ENCODE peak calls at places on chromosomes 12 and 14, in seven cellular contexts. J, B, U, Q, O, T and F are unnamed samples. For H3K27me3 and H3K9me3, the result is how much of the 10 kb centered on the place peaks cover.

GRCh38 chr12:108638141-108638823 is 4.6 kb upstream of the SELPLG start:
- DNase-seq in J (peak), B (no peak), U (no peak), Q (no peak), O (peak), T (no peak), F (peak)

GRCh38 chr12:27226319-27226984 is 17.6 kb upstream of the STK38L start:
- DNase-seq in J (peak), B (no peak), U (no peak), Q (peak), O (no peak), T (peak), F (no peak)

GRCh38 chr12:85575115-85576096 is 260.8 kb downstream of the RASSF9 start:
- DNase-seq in J (peak), B (no peak), U (peak), Q (peak), O (peak), T (peak), F (no peak)

GRCh38 chr12:92064420-92064819 is 81.2 kb downstream of the BTG1 start:
- DNase-seq in J (no peak), B (no peak), U (no peak), Q (no peak), O (no peak), T (no peak), F (no peak)

GRCh38 chr12:84814664-84815245 is 97.8 kb downstream of the SLC6A15 start:
- DNase-seq in J (no peak), B (no peak), U (no peak), Q (peak), O (no peak), T (peak), F (no peak)

GRCh38 chr12:13581031-13581430 is 384.5 kb downstream of the EMP1 start:
- DNase-seq in J (no peak), B (no peak), U (no peak), Q (no peak), O (no peak), T (no peak), F (no peak)

GRCh38 chr12:675562-675961 is 12.3 kb upstream of the NINJ2 start:
- DNase-seq in J (no peak), B (no peak), U (no peak), Q (no peak), O (no peak), T (no peak), F (no peak)

GRCh38 chr12:76047060-76047459 is 15.5 kb upstream of the PHLDA1 start:
- DNase-seq in J (no peak), B (no peak), U (no peak), Q (no peak), O (no peak), T (no peak), F (no peak)

GRCh38 chr12:123900898-123901376 is 71.7 kb downstream of the CCDC92 start:
- DNase-seq in J (no peak), B (no peak), U (no peak), Q (peak), O (peak), T (peak), F (no peak)

GRCh38 chr14:67569651-67570290 is 30.3 kb downstream of the PIGH start:
- DNase-seq in J (no peak), B (no peak), U (no peak), Q (no peak), O (no peak), T (no peak), F (peak)

GRCh38 chr14:103118663-103119404 is 4.4 kb upstream of the TNFAIP2 start:
- DNase-seq in J (peak), B (peak), U (peak), Q (no peak), O (no peak), T (no peak), F (peak)

GRCh38 chr12:58601529-58601928 is 318.8 kb downstream of the LRIG3 start:
- DNase-seq in J (no peak), B (no peak), U (no peak), Q (no peak), O (no peak), T (no peak), F (no peak)

GRCh38 chr12:3935078-3935477 is 61.9 kb upstream of the PARP11 start:
- DNase-seq in J (no peak), B (no peak), U (no peak), Q (no peak), O (no peak), T (no peak), F (no peak)

GRCh38 chr12:5716221-5716620 is 228.8 kb downstream of the ANO2 start:
- DNase-seq in J (peak), B (no peak), U (no peak), Q (no peak), O (no peak), T (peak), F (no peak)

GRCh38 chr14:33848706-33849454 is 102.0 kb downstream of the EGLN3 start:
- DNase-seq in J (peak), B (peak), U (peak), Q (no peak), O (peak), T (peak), F (no peak)

DNA sequence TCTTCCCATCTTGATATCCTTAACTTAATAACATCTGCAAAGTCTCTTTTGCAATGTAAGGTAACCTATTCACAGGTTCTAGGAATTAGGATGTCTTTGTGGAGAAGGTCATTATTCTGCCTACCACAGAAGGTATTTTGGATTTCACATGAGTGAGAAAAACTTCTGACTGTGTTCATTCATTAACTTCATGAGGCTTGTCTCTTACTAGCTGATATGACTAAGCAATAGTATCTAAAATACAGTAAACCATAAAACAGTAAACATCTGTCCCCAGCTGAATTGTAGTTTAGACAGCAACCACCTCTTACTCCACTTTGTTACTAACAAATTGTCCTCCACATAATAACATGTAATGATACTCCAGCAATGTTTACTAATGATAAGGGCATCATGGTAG is 198.1 kb downstream of the SEC23A start:
- DNase-seq in J (no peak), B (no peak), U (no peak), Q (no peak), O (no peak), T (no peak), F (no peak)
- H3K27me3 ChIP-seq in J (under half), B (under half), U (under half), Q (under half), O (under half), T (under half), F (under half)

DNA sequence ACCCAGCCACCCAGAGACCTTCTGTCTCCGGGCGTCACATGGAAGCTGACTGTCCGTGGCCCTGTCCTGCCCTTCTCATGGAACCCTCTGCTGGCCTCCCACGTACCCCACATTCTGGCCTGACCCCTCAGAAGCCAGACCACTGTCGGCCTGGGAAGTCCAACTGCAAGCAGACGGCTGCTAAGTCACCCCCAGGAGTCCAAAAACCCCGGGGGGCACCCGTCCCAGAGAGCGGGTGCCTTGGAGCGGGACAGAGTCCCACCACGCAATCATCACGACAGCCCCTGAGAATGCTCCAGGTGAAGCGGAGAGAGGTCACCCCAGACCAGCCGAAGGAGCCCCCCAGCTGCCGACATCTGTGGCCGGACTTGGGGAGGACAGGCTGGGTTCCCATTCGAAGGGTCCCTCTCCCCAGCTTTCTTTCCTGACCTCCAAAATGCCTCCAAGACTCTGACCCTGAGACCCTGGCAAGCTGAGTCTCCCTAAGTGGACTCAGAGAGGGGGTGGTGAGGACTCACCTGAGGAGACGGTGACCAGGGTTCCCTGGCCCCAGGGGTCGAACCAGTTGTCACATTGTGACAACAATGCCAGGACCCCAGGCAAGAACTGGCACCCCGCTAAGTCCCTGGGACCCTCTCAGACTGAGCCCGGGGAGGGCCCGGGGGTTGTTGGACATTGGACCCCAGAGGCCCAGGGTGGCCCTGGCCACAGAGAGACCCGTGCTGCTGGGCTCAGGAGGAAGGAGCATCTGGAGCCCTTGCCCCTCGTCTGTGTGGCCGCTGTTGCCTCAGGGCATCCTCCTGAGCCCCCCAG is 337.1 kb downstream of the TMEM121 start:
- DNase-seq in J (no peak), B (peak), U (peak), Q (no peak), O (peak), T (no peak), F (no peak)
- H3K9me3 ChIP-seq in J (under half), B (under half), U (under half), Q (under half), O (half or more), T (under half), F (under half)

GRCh38 chr12:106135075-106135474 is 3.7 kb downstream of the NUAK1 start:
- DNase-seq in J (no peak), B (no peak), U (no peak), Q (peak), O (peak), T (peak), F (no peak)

GRCh38 chr12:106137456-106138278 is 1.1 kb downstream of the NUAK1 start:
- DNase-seq in J (no peak), B (peak), U (no peak), Q (peak), O (peak), T (no peak), F (no peak)

GRCh38 chr12:106134294-106134949 is 4.3 kb downstream of the NUAK1 start:
- DNase-seq in J (no peak), B (no peak), U (no peak), Q (no peak), O (peak), T (peak), F (no peak)

GRCh38 chr12:106135781-106136180 is 3.0 kb downstream of the NUAK1 start:
- DNase-seq in J (no peak), B (no peak), U (no peak), Q (peak), O (no peak), T (peak), F (no peak)

GRCh38 chr12:106136263-106136662 is 2.5 kb downstream of the NUAK1 start:
- DNase-seq in J (peak), B (peak), U (peak), Q (peak), O (peak), T (peak), F (peak)
- H3K27me3 ChIP-seq in J (under half), B (under half), U (under half), Q (under half), O (under half), T (under half), F (half or more)

DNA sequence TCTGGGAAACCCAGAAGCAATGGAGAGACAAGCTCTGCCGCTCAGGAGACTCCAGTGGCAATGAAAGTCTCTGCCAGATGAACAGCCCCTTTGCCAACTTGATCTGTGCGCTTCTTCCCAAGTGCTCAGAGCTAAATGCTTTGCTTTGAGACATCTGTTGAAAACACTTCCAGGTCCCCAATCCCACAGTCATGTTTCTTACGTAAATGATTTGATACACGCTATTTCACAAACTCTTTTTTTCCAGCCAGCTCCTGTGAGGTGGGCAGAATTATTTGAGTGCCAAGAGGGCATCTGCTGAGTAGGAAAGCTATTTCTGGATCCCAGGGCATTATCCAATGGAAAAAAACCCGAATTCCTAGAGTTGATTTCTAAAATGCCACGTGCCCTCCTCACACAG is 147.6 kb downstream of the RIMBP2 start:
- DNase-seq in J (no peak), B (no peak), U (no peak), Q (no peak), O (no peak), T (no peak), F (no peak)
- H3K9me3 ChIP-seq in J (under half), B (under half), U (under half), Q (under half), O (under half), T (under half), F (under half)

DNA sequence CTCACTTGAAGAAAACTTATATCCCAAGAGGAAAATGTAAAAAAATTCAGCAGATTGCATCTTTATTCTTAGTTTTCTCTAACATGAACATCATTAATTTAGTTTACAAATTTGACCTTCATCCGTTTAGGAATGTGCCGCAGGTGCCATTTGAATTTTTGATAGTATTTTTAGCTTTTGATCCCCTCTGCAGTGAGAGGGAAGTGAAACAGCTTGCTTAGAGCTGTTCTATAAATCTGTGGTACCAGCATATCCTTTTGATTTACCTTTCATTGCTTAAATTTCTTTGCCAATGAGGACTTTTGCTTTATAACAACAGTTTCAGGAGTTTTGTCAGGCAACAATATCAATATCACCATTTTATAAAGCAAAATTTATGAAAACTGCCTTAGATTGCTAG is 32.7 kb downstream of the DUSP6 start:
- DNase-seq in J (no peak), B (no peak), U (no peak), Q (no peak), O (no peak), T (no peak), F (no peak)
- H3K27me3 ChIP-seq in J (under half), B (under half), U (under half), Q (under half), O (under half), T (under half), F (under half)

GRCh38 chr12:133231001-133231400 is 4.7 kb downstream of the ANHX start:
- DNase-seq in J (no peak), B (no peak), U (no peak), Q (no peak), O (peak), T (no peak), F (no peak)

GRCh38 chr12:133235401-133236112 is at the start of gene ANHX:
- DNase-seq in J (no peak), B (no peak), U (no peak), Q (no peak), O (no peak), T (no peak), F (no peak)

GRCh38 chr12:133234971-133235370 is 706 bp downstream of the ANHX start:
- DNase-seq in J (no peak), B (no peak), U (no peak), Q (no peak), O (no peak), T (no peak), F (no peak)

GRCh38 chr12:133233993-133234564 is 1.6 kb downstream of the ANHX start:
- DNase-seq in J (no peak), B (no peak), U (no peak), Q (no peak), O (no peak), T (no peak), F (no peak)

DNA sequence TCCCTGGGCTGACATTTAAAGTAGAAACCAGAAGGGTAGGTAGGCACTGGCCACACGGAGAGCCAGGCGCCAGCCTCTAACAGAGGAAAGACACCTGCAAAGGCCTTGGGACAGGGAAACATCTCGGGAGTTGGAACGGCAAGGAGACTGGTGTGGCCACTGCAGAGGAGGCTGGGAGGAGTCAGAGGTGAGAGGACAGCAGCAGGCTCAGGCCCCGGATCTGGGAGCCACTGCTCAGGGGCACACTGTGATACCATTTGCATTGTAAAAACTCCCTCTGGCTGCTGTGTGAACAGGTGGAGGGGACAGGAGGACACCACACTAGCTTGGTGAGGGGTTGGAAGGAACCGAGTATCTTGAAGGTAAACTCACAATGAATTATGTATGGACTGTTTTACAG is 2.7 kb downstream of the ANHX start:
- DNase-seq in J (no peak), B (no peak), U (no peak), Q (no peak), O (no peak), T (no peak), F (no peak)
- H3K9me3 ChIP-seq in J (under half), B (under half), U (under half), Q (under half), O (half or more), T (under half), F (under half)

DNA sequence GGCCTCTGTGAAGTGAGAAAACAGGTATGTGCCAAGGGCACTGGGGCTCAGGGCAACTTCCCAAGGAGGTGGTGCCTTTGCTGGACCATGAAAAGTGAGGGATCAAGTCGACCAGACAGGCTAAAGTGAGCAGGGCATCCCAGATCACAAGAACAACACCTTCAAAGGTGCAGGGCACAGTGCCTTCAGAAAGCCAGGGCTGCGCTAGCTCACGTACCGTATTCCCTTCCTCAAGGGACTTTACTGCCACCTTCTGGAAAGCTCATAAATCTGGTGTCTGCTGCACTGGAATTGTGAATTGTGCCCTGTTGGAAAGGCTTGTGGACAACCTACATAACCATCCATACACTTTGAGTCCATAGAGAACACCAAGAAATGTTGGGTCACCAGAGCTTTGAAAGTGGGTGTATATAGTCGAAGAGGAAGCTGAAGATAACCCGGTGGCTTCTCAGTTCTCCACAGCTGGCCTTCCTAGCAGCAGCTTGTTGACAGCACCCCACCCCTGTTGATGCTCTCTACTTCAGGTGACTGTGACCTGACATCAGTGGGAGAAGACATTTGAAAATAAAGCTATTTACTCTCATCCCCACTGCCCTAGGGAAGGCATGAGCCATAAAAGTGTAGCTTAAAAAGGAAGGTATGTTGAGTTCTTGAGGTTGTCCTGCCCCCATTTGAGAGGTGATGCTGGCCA is 24.5 kb downstream of the FIGNL2 start:
- DNase-seq in J (no peak), B (peak), U (peak), Q (peak), O (peak), T (peak), F (no peak)
- H3K27me3 ChIP-seq in J (under half), B (under half), U (under half), Q (under half), O (under half), T (under half), F (under half)

GRCh38 chr14:56390859-56391258 is 188.7 kb upstream of the TMEM260 start:
- DNase-seq in J (no peak), B (no peak), U (no peak), Q (no peak), O (peak), T (no peak), F (no peak)
- H3K9me3 ChIP-seq in J (under half), B (under half), U (under half), Q (under half), O (under half), T (under half), F (under half)

GRCh38 chr14:38256358-38256840 is 506 bp upstream of the CLEC14A start:
- DNase-seq in J (peak), B (no peak), U (no peak), Q (no peak), O (no peak), T (no peak), F (no peak)

GRCh38 chr14:38252066-38252710 is 3.7 kb downstream of the CLEC14A start:
- DNase-seq in J (no peak), B (no peak), U (no peak), Q (no peak), O (no peak), T (no peak), F (no peak)

GRCh38 chr14:38255408-38255672 is 553 bp downstream of the CLEC14A start:
- DNase-seq in J (peak), B (no peak), U (no peak), Q (no peak), O (peak), T (no peak), F (peak)

GRCh38 chr14:38255673-38256357 is at the start of gene CLEC14A:
- DNase-seq in J (peak), B (no peak), U (no peak), Q (no peak), O (peak), T (peak), F (peak)

DNA sequence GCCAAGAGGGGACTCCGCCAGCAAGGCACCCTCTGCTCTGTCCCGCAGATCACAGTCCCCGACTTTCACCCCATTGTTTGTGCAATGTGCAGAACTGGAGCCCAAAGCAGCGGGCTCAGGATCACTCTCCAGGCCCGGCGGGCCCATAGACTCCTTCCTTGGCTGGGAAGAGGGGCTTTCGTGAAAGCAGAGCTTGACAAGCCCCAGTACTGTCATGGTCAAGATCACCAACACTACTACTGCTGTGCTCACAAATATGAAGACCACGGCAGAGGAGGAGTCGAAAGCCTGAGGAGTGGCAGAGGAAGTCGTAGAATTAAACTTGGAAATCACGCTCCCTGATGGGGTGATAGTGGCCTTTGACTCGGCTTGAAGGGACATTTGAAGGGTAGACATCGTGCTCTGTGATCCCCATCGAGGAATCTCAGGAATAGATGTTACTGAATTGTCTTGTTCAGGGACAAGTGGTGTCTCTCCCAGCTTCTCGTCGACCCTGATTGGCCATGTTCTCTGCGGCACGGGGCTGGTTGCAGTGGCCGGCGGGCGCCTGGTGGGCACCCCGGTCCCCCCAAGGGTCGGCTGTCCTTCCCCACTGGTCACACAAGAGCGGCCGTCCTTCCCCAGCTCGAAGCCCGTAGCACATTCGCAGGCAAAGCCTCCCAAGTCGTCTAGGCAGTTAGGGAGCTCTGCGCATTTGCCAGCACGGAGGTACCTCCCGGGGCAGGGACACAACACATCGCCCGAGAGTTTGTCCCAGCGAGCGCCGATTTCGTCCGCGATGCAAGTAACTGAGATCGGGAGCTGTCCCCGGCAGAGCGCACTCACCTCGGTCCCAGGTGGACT is 1.1 kb downstream of the CLEC14A start:
- DNase-seq in J (peak), B (no peak), U (no peak), Q (peak), O (no peak), T (peak), F (no peak)
- H3K27me3 ChIP-seq in J (under half), B (under half), U (under half), Q (under half), O (half or more), T (under half), F (under half)